ENCODE peak calls at places on chromosomes 11 and 22, in nine cellular contexts. L is osteocyte, D is left lung, R is retinal pigment epithelial cell, F is DND-41, C is LHCN-M2, T is posterior vena cava, A is HEK293T, O is NCI-H446 treated with DMSO at 0.1 percent for 48 hours. M is an unnamed sample.

GRCh38 chr11:60987577-60988277 is 16.2 kb downstream of the CD6 start:
- DNase-seq in L (no peak), D (no peak), R (no peak), F (no peak), C (no peak), T (no peak), A (no peak), O (no peak), M (no peak)

GRCh38 chr11:120130176-120130980 is 7.5 kb downstream of the TRIM29 start:
- DNase-seq in L (no peak), D (peak), R (no peak), F (no peak), C (no peak), T (peak), A (no peak), O (no peak), M (no peak)

GRCh38 chr22:44782286-44782830 is 30.0 kb downstream of the ARHGAP8 start:
- DNase-seq in L (no peak), D (no peak), R (no peak), F (no peak), C (no peak), T (no peak), A (no peak), O (no peak), M (no peak)

GRCh38 chr11:14270690-14271542 is 88.1 kb downstream of the RRAS2 start:
- DNase-seq in L (no peak), D (no peak), R (no peak), F (peak), C (no peak), T (no peak), A (no peak), O (no peak), M (no peak)

GRCh38 chr11:17827006-17827405 is 92.4 kb downstream of the KCNC1 start:
- DNase-seq in L (no peak), D (no peak), R (no peak), F (no peak), C (no peak), T (no peak), A (peak), O (no peak), M (no peak)

GRCh38 chr11:1102996-1103395 is 28.3 kb downstream of the MUC2 start:
- DNase-seq in L (no peak), D (peak), R (no peak), F (no peak), C (no peak), T (peak), A (no peak), O (no peak), M (no peak)

GRCh38 chr22:44624689-44625420 is 77.1 kb upstream of the PRR5 start:
- DNase-seq in L (peak), D (peak), R (no peak), F (no peak), C (no peak), T (peak), A (no peak), O (no peak), M (no peak)

GRCh38 chr11:1153951-1154487 is 3.7 kb upstream of the MUC5AC start:
- DNase-seq in L (peak), D (peak), R (peak), F (no peak), C (peak), T (peak), A (no peak), O (no peak), M (peak)

GRCh38 chr22:38327805-38328204 is 10.6 kb upstream of the CSNK1E start:
- DNase-seq in L (no peak), D (no peak), R (no peak), F (no peak), C (peak), T (no peak), A (no peak), O (no peak), M (no peak)

GRCh38 chr11:33500865-33501479 is 199.7 kb downstream of the C11orf91 start:
- DNase-seq in L (no peak), D (no peak), R (no peak), F (peak), C (peak), T (no peak), A (no peak), O (no peak), M (no peak)

GRCh38 chr11:114197799-114198500 is 98.2 kb upstream of the NNMT start:
- DNase-seq in L (peak), D (no peak), R (peak), F (no peak), C (peak), T (peak), A (no peak), O (peak), M (peak)

GRCh38 chr11:130522284-130522961 is 74.0 kb downstream of the ADAMTS15 start:
- DNase-seq in L (no peak), D (peak), R (peak), F (no peak), C (peak), T (peak), A (peak), O (no peak), M (peak)

GRCh38 chr11:42526366-42526765 is 785.4 kb upstream of the API5 start:
- DNase-seq in L (no peak), D (no peak), R (no peak), F (no peak), C (no peak), T (no peak), A (no peak), O (peak), M (no peak)

GRCh38 chr22:20550057-20550817 is 42.8 kb downstream of the MED15 start:
- DNase-seq in L (no peak), D (no peak), R (no peak), F (no peak), C (no peak), T (peak), A (no peak), O (no peak), M (no peak)

GRCh38 chr11:2482199-2482598 is 37.4 kb downstream of the KCNQ1 start:
- DNase-seq in L (no peak), D (no peak), R (no peak), F (no peak), C (no peak), T (no peak), A (no peak), O (no peak), M (no peak)

GRCh38 chr11:90344546-90344945 is 121.7 kb upstream of the CHORDC1 start:
- DNase-seq in L (no peak), D (no peak), R (no peak), F (no peak), C (no peak), T (no peak), A (no peak), O (no peak), M (no peak)

GRCh38 chr11:75718406-75719088 is 909 bp downstream of the MOGAT2 start:
- DNase-seq in L (no peak), D (no peak), R (no peak), F (no peak), C (no peak), T (no peak), A (no peak), O (no peak), M (peak)

GRCh38 chr11:47399860-47400812 is 8.3 kb upstream of the SLC39A13 start:
- DNase-seq in L (no peak), D (peak), R (no peak), F (peak), C (no peak), T (no peak), A (no peak), O (no peak), M (no peak)

GRCh38 chr22:19109198-19110063 is 12.8 kb downstream of the DGCR2 start:
- DNase-seq in L (no peak), D (no peak), R (no peak), F (peak), C (no peak), T (peak), A (no peak), O (no peak), M (peak)

GRCh38 chr11:109747839-109748238 is 325.8 kb downstream of the C11orf87 start:
- DNase-seq in L (no peak), D (no peak), R (no peak), F (no peak), C (no peak), T (no peak), A (no peak), O (no peak), M (no peak)

GRCh38 chr11:103618532-103618931 is 417.9 kb upstream of the DDI1 start:
- DNase-seq in L (no peak), D (no peak), R (no peak), F (no peak), C (peak), T (no peak), A (no peak), O (no peak), M (no peak)

GRCh38 chr11:133065847-133066485 is 466.3 kb downstream of the OPCML start:
- DNase-seq in L (no peak), D (no peak), R (no peak), F (no peak), C (no peak), T (no peak), A (no peak), O (no peak), M (no peak)

GRCh38 chr11:60502221-60502775 is 9.7 kb downstream of the MS4A12 start:
- DNase-seq in L (no peak), D (no peak), R (no peak), F (no peak), C (no peak), T (no peak), A (no peak), O (no peak), M (no peak)

GRCh38 chr11:1421291-1421690 is 31.6 kb downstream of the BRSK2 start:
- DNase-seq in L (no peak), D (no peak), R (no peak), F (no peak), C (no peak), T (no peak), A (no peak), O (no peak), M (no peak)